ENCODE peak calls at places on chromosomes 2 and 18, in ten cellular contexts. H, K, V, C, J, Q, R, S, O and T are unnamed samples.
A peak's percentile ranks its signal among the peaks of the same experiment; 100 is the strongest.

GRCh38 chr2:240573516-240574385 is 5.5 kb downstream of the RNPEPL1 start:
- DNase-seq in H (peak; percentile 50), K (no peak), V (no peak), C (no peak), J (peak; percentile 7), Q (no peak), R (no peak), S (peak; percentile 13), O (peak; percentile 22), T (no peak)

GRCh38 chr2:238427435-238428162 is 872 bp downstream of the ASB1 start:
- DNase-seq in H (no peak), K (no peak), V (no peak), C (no peak), J (no peak), Q (no peak), R (peak; percentile 15), S (no peak), O (no peak), T (no peak)

GRCh38 chr18:5238371-5238758 is 41.3 kb upstream of the AKAIN1 start:
- DNase-seq in H (peak; percentile 91), K (peak; percentile 60), V (no peak), C (no peak), J (peak; percentile 25), Q (peak; percentile 45), R (peak; percentile 30), S (peak; percentile 25), O (peak; percentile 55), T (peak; percentile 29)

GRCh38 chr2:240786355-240786841 is 33.6 kb downstream of the KIF1A start:
- DNase-seq in H (no peak), K (no peak), V (no peak), C (no peak), J (peak; percentile 7), Q (no peak), R (no peak), S (peak; percentile 9), O (no peak), T (no peak)

GRCh38 chr2:145715601-145716000 is 1195.7 kb upstream of the ZEB2 start:
- DNase-seq in H (no peak), K (no peak), V (peak; percentile 27), C (peak; percentile 16), J (no peak), Q (no peak), R (no peak), S (no peak), O (no peak), T (no peak)

GRCh38 chr2:164841719-164842623 is at the start of gene COBLL1:
- DNase-seq in H (peak; percentile 87), K (peak; percentile 89), V (peak; percentile 44), C (peak; percentile 53), J (peak; percentile 64), Q (peak; percentile 48), R (peak; percentile 41), S (peak; percentile 78), O (peak; percentile 82), T (peak; percentile 62)

GRCh38 chr2:219430633-219431615 is 3.7 kb upstream of the SPEG start:
- DNase-seq in H (no peak), K (peak; percentile 64), V (peak; percentile 69), C (peak; percentile 41), J (peak; percentile 81), Q (no peak), R (peak; percentile 55), S (peak; percentile 74), O (peak; percentile 89), T (no peak)

GRCh38 chr18:4858378-4859127 is 338.5 kb downstream of the AKAIN1 start:
- DNase-seq in H (no peak), K (no peak), V (no peak), C (no peak), J (no peak), Q (no peak), R (no peak), S (no peak), O (no peak), T (no peak)

GRCh38 chr2:43945439-43945838 is 50.4 kb downstream of the LRPPRC start:
- DNase-seq in H (no peak), K (no peak), V (peak; percentile 12), C (no peak), J (no peak), Q (no peak), R (no peak), S (no peak), O (no peak), T (no peak)

GRCh38 chr18:58609536-58609993 is 19.3 kb downstream of the ALPK2 start:
- DNase-seq in H (no peak), K (no peak), V (no peak), C (no peak), J (no peak), Q (no peak), R (no peak), S (no peak), O (no peak), T (no peak)

GRCh38 chr2:172489682-172490081 is 62.3 kb downstream of the ITGA6 start:
- DNase-seq in H (no peak), K (no peak), V (no peak), C (no peak), J (no peak), Q (no peak), R (peak; percentile 30), S (no peak), O (no peak), T (no peak)
- H3K36me3 ChIP-seq in H (peaks cover 27% of the 10 kb centered on the region), K (peaks cover 20% of the 10 kb centered on the region), V (no peaks in the 10 kb centered on the region), C (peaks cover 18% of the 10 kb centered on the region), J (no peaks in the 10 kb centered on the region), Q (no peaks in the 10 kb centered on the region), R (peaks cover 9% of the 10 kb centered on the region), S (peaks cover 89% of the 10 kb centered on the region), O (peaks cover 50% of the 10 kb centered on the region), T (no peaks in the 10 kb centered on the region)

DNA sequence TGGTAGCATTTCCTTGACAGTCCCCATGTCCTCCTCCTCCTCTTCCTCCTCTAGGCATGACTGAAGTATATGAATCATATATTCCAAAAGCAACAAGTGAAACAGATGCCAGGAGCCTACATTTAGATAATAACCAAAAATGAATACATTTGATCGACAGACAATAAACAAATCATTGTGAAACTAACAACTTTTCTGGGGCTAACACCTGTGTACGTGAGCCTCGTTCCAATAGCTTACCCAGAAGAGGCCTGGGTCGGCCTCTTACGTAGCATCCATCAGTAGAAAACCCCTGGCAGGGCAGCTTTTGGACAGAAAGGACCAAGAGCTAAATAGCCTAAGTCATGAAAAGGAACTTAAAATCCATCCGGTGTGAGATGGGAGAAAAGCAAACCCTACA is 15.3 kb upstream of the CREG2 start:
- DNase-seq in H (no peak), K (no peak), V (no peak), C (no peak), J (no peak), Q (no peak), R (no peak), S (no peak), O (no peak), T (no peak)
- TF ChIP-seq CTCF in H (no peak), K (no peak), V (no peak), C (no peak), J (no peak), Q (no peak), R (no peak), S (no peak), O (no peak), T (no peak)

DNA sequence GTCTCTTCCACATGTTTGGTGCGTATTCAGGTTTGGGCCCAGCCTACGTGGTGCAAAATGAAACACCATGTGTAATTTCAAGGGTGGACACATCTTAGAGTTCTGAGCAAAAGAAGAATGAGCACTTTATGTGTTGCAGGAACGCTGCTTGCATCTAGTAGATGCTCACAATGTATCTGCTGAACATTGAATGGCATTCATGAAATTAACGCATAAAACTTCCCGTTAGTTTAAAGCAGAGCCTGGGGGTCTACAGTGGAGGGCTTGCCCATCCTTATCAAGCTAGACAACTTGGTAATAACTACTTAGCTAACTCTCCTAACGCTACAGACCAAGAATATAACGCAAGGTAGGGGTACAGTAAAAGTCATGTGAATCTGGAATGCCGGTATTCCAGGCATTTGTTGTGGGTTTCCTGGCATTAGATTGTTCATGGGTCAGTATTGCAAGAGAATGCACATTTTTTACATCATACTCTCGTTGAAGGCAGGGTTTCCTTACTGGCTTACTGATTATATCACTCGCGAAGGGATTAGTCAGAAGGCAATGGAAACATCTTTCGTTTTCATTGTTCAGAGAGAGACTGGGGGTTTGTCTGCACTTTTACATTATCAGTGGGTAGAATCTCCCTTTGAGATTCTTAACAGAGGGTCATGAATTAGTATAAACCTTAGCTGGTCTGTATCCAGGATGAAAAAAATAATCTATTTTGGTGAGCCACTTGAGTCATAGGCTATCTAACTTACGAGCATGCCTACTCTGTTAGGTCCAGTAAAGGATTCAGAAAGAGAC is 229.5 kb upstream of the EPAS1 start:
- DNase-seq in H (no peak), K (no peak), V (peak; percentile 98), C (peak; percentile 99), J (no peak), Q (no peak), R (peak; percentile 96), S (no peak), O (no peak), T (no peak)
- H3K36me3 ChIP-seq in H (no peaks in the 10 kb centered on the region), K (no peaks in the 10 kb centered on the region), V (no peaks in the 10 kb centered on the region), C (no peaks in the 10 kb centered on the region), J (no peaks in the 10 kb centered on the region), Q (no peaks in the 10 kb centered on the region), R (no peaks in the 10 kb centered on the region), S (no peaks in the 10 kb centered on the region), O (no peaks in the 10 kb centered on the region), T (no peaks in the 10 kb centered on the region)

DNA sequence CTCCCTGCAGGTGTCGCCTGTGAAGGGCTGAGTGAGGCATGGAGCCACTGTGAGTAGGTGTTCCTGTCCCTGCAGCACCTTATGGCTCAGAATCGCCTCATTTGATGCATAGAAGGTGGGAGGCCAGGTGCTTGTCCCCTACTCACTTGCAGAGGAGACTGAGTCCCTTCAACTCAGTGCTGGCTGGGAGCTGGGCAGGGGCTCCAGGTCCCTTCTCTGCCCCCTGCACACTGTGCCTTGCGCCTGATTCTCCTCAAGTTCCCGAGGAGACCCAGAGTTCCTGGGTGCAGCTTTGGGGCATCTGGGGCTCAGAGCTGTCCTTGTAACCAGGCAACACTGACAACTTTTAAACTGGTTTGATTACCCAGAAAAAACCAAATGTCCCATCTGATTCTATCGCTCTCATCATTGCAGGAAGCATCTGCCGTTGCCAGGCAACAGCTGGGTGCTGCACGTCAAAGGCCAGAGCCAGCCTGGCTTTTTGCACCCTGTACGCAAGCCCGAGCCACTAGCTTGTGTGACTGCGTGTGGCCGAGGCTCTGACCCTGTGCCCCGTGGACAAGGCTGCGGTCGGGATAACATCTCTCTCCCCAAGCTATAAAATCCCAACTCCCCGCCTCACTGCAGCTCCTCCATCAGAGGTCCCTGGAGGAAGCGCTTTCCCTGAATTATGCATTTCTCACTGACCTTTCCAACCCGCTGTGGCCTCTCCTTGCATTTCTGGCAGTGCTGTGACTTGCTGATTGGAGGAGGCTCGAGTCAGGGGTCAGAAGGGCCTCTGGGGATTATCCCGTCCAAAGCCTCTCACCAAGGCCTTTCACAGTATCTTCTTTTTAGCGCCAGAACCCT is 130.9 kb upstream of the HDAC4 start:
- DNase-seq in H (peak; percentile 42), K (peak; percentile 85), V (no peak), C (no peak), J (peak; percentile 32), Q (no peak), R (no peak), S (no peak), O (peak; percentile 85), T (no peak)
- TF ChIP-seq CTCF in H (no peak), K (no peak), V (no peak), C (no peak), J (no peak), Q (no peak), R (no peak), S (no peak), O (no peak), T (no peak)

GRCh38 chr2:131048641-131049040 is 44.6 kb downstream of the FAM168B start:
- DNase-seq in H (no peak), K (no peak), V (no peak), C (no peak), J (no peak), Q (no peak), R (no peak), S (no peak), O (no peak), T (no peak)
- H3K36me3 ChIP-seq in H (peaks cover 67% of the 10 kb centered on the region), K (peaks cover 3% of the 10 kb centered on the region), V (peaks cover 21% of the 10 kb centered on the region), C (peaks cover 35% of the 10 kb centered on the region), J (peaks cover 7% of the 10 kb centered on the region), Q (peaks cover 71% of the 10 kb centered on the region), R (peaks cover 52% of the 10 kb centered on the region), S (peaks cover 74% of the 10 kb centered on the region), O (peaks cover 48% of the 10 kb centered on the region), T (no peaks in the 10 kb centered on the region)